ENCODE peak calls at places on chromosome 6, in five cellular contexts. C is uterus; F is CD4-positive, alpha-beta T cell; U is A549; J is brain microvascular endothelial cell. A is an unnamed sample.

GRCh38 chr6:113328886-113329381 is 528.2 kb upstream of the MARCKS start:
- DNase-seq in U (no peak), F (no peak), C (no peak), J (no peak), A (no peak)

GRCh38 chr6:28160233-28160632 is 18.6 kb downstream of the ZKSCAN8 start:
- DNase-seq in F (no peak), U (no peak), C (no peak), J (no peak), A (no peak)

GRCh38 chr6:75882734-75883133 is 133.7 kb downstream of the MYO6 start:
- DNase-seq in F (no peak), C (no peak), U (no peak), J (peak), A (no peak)

GRCh38 chr6:2659882-2660281 is 90.8 kb downstream of the MYLK4 start:
- DNase-seq in U (peak), F (no peak), J (no peak), C (no peak), A (no peak)

GRCh38 chr6:112563368-112563767 is 216.2 kb downstream of the RFPL4B start:
- DNase-seq in F (no peak), J (peak), U (no peak), C (no peak), A (no peak)

GRCh38 chr6:22411408-22412105 is 114.7 kb upstream of the PRL start:
- DNase-seq in J (no peak), U (no peak), F (no peak), C (peak), A (no peak)

GRCh38 chr6:102736941-102737368 is 1343.4 kb downstream of the GRIK2 start:
- DNase-seq in F (no peak), J (peak), C (no peak), U (no peak), A (no peak)

GRCh38 chr6:77425216-77425615 is 38.1 kb downstream of the HTR1B start:
- DNase-seq in J (no peak), C (no peak), U (no peak), F (no peak), A (no peak)

GRCh38 chr6:154302111-154302752 is 54.4 kb downstream of the IPCEF1 start:
- DNase-seq in C (no peak), U (no peak), J (peak), F (no peak), A (no peak)

GRCh38 chr6:27139753-27140522 is 107.6 kb upstream of the PRSS16 start:
- DNase-seq in C (no peak), U (peak), F (no peak), J (no peak), A (no peak)

GRCh38 chr6:130822736-130823135 is 4.5 kb upstream of the SMLR1 start:
- DNase-seq in J (no peak), C (no peak), U (no peak), F (no peak), A (no peak)

GRCh38 chr6:96814581-96814980 is 22.7 kb downstream of the GPR63 start:
- DNase-seq in F (no peak), U (no peak), J (no peak), C (no peak), A (no peak)

GRCh38 chr6:40722081-40722480 is 134.9 kb upstream of the LRFN2 start:
- DNase-seq in U (no peak), J (peak), C (no peak), F (no peak), A (no peak)

GRCh38 chr6:14441371-14441781 is 323.8 kb downstream of the CD83 start:
- DNase-seq in F (no peak), C (peak), U (no peak), J (no peak), A (no peak)

GRCh38 chr6:110325197-110325596 is 33.0 kb downstream of the METTL24 start:
- DNase-seq in F (no peak), U (no peak), J (peak), C (peak), A (no peak)

GRCh38 chr6:169831450-169832246 is 80.2 kb downstream of the ERMARD start:
- DNase-seq in J (peak), F (peak), C (peak), U (peak), A (peak)

GRCh38 chr6:91886183-91886795 is 1299.4 kb upstream of the MAP3K7 start:
- DNase-seq in C (no peak), U (no peak), F (no peak), J (no peak), A (no peak)

GRCh38 chr6:16804007-16804303 is 42.7 kb upstream of the ATXN1 start:
- DNase-seq in J (no peak), F (no peak), U (no peak), C (no peak), A (no peak)

GRCh38 chr6:150887978-150888563 is 22.6 kb downstream of the MTHFD1L start:
- DNase-seq in U (no peak), C (no peak), J (no peak), F (no peak), A (no peak)

GRCh38 chr6:26383624-26384417 is 913 bp downstream of the BTN2A2 start:
- DNase-seq in U (peak), J (peak), F (no peak), C (no peak), A (no peak)

GRCh38 chr6:113825776-113826175 is 31.4 kb upstream of the MARCKS start:
- DNase-seq in J (peak), C (peak), F (no peak), U (no peak), A (no peak)

GRCh38 chr6:135260612-135261011 is 79.5 kb downstream of the MYB start:
- DNase-seq in C (no peak), F (no peak), J (no peak), U (no peak), A (no peak)

GRCh38 chr6:135258970-135259369 is 77.9 kb downstream of the MYB start:
- DNase-seq in C (no peak), F (no peak), U (no peak), J (no peak), A (no peak)

GRCh38 chr6:135254471-135254870 is 73.4 kb downstream of the MYB start:
- DNase-seq in C (no peak), F (no peak), U (no peak), J (no peak), A (no peak)

GRCh38 chr6:135256866-135257265 is 75.8 kb downstream of the MYB start:
- DNase-seq in J (no peak), U (no peak), F (no peak), C (no peak), A (no peak)

DNA sequence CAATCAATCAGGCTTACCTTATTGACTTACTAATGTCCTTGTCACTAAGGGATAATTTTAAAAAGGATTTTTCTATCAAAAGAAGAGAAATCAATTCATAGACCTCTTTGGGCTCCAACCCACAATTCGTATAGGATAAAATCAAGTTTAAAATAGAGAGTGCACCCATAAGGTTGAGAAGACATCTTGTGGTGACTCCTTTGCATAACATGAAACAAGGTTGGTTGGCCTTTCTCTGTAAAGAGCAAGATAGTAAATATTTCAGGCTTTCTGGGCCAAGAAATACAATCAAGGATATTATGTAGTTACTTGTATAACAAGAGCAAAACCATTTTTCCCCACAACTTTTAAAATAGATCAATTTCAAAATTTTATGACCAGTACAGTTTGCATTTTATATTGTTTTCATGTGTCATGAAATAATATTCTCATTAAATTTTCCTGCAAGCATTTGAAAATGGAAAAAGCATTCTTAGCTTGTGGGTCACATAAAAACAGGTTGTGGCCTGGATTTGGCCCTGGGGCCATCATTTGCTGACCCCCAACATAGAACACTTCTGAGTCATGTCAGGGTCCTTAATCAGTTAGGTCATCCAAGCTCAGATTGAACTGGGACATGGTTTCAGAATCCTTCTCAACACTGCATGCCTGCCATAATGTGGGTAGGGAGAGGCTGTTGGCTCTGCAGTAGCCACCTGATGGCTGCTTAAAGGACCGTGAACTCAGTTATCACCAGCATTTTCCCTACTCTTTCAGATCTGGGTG is 76.7 kb downstream of the MYB start:
- DNase-seq in U (no peak), C (no peak), J (no peak), F (no peak), A (no peak)
- TF ChIP-seq CTCF in U (no peak), C (no peak), J (no peak), F (no peak), A (no peak)

GRCh38 chr6:99790679-99791078 is 184.0 kb downstream of the PRDM13 start:
- DNase-seq in C (no peak), U (no peak), J (no peak), F (no peak), A (no peak)
- TF ChIP-seq CTCF in C (no peak), U (peak), J (no peak), F (no peak), A (no peak)

DNA sequence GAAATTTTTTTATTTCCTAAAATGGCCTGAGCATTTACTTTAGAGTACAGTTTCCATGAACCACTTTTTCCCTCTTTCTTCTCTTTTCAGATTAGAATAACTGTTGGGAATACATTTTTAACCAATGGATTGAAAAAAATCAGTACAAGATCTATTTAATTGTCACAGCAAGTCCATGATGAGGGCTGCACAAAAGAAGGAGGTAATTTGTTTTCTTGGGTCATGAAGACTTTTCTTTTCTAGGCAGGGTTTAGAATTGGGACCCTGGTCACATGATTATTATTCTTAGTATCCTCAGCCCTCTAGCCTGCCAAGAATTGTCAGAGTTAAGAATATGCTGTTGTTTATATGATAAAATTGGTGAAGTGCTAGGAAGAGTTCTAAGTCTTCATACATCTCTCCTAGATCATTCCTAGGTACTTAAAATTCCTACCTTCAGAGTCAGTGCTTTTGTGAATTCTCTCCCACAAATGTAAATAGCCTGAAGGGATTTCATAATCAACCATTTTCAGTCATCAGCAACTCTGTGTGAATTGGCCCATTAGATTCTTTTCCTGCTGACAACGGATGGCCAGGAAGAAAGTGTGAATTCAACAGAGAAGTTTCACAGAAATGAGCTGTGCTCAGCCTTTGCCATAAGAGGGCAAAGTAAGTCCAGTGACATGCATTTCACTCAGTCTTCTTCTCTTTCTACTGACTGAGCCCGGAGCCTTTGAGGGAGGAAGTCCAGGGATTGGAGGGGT is 32.4 kb upstream of the TPBG start:
- DNase-seq in J (no peak), C (no peak), U (peak), F (no peak), A (no peak)
- TF ChIP-seq CTCF in J (peak), C (no peak), U (peak), F (no peak), A (no peak)

DNA sequence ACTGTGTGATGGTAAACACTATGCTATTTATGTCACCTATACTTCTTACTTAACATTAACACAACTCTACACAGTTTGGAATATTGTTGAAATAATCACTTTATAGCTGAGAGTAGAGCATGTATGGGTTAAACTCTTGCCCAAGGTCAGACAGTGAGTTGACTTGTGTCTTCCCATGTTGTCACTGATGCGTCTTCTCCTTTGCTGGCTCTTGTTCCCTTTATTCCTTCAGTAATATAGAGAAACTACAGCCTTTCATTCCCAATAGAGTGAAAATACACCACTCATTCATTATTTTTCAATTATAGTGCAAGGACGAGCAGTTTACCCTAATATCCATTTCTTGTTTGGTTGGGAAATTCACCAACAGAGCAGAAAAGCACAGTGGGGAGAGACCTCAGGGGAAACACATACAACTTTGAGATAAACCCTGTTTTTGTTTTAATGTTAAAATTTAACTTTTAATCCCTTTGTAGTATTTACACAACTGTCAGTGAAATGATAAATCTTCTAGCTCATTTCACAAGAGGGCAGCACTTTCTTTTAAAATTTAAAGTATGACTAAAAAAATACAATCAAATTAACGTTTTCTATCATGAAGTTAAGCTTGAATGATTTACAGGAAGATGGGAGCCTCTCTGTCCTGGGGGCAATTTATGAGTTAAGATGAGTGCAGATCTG is 363.0 kb downstream of the UTRN start:
- DNase-seq in J (no peak), F (no peak), U (no peak), C (no peak), A (no peak)
- TF ChIP-seq CTCF in J (peak), F (no peak), U (peak), C (no peak), A (no peak)

DNA sequence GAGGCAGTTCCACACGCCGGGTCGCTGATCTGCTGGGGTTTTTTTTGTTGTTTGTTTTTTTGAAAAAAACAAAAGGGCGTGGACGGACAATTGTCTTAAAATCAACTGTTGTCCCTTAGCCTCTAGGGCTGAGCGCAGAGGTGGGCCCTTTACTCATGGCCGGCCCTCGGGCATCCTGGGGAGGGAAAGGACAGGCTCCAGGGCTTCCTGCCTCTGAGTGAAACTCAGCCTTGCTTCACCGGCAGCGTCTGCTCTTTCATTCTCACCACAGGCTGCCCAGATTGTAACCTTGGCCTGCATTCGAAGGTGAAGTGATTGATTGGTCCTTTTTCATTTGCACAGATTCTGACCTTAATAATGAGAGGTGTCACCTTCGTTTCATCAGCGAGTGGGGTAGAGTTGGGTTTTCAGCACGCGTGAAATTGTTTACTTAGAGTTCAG is 797 bp downstream of the SMIM13 start:
- DNase-seq in C (peak), U (peak), J (peak), F (peak), A (no peak)
- TF ChIP-seq CTCF in C (no peak), U (no peak), J (peak), F (no peak), A (no peak)

GRCh38 chr6:143040018-143040417 is 20.7 kb upstream of the AIG1 start:
- DNase-seq in U (no peak), C (no peak), J (no peak), F (no peak), A (no peak)

GRCh38 chr6:143039548-143039947 is 21.1 kb upstream of the AIG1 start:
- DNase-seq in F (no peak), C (no peak), J (no peak), U (no peak), A (no peak)

GRCh38 chr6:143037470-143037869 is 23.2 kb upstream of the AIG1 start:
- DNase-seq in U (no peak), J (no peak), F (no peak), C (no peak), A (no peak)

GRCh38 chr6:143034689-143035334 is 25.9 kb upstream of the AIG1 start:
- DNase-seq in U (no peak), J (no peak), C (no peak), F (no peak), A (no peak)

DNA sequence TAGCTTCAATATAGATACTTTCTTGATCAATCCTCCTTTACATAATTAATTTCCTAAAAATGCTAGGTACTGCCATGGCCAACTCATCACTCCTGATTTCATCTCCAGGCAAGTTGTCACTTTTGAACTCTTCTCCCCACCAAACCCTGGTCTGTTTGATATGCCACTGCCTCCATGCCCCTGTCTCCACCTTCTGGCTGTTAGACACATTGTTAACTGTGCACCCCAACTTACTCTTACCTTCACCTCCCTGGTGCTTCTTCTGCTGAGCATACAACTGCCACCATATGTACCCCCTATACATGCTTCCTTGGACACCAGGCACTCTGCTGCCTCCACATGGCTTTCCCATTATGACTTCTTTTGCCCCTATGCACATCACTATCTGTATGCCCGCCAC is 21.8 kb upstream of the AIG1 start:
- DNase-seq in C (no peak), F (no peak), J (no peak), U (no peak), A (no peak)
- TF ChIP-seq CTCF in C (no peak), F (peak), J (peak), U (no peak), A (no peak)

A was measured in activated B cell treated with CpG ODN at 0.5 μM for 24 hours.